ENCODE peak calls at places on chromosome 11, in seven cellular contexts. One of them, this sample, is unnamed.

GRCh38 chr11:70477607-70478006 is 79.3 kb downstream of the CTTN start:
- DNase-seq in psoas muscle: no peak
- DNase-seq in brain microvascular endothelial cell: no peak
- DNase-seq in lung: no peak
- DNase-seq in astrocyte of the spinal cord: no peak
- DNase-seq in dorsolateral prefrontal cortex: peak; percentile 74
- DNase-seq in retinal pigment epithelial cell: no peak
- DNase-seq in this sample: no peak

GRCh38 chr11:28981331-28981865 is 873.2 kb downstream of the METTL15 start:
- DNase-seq in psoas muscle: no peak
- DNase-seq in brain microvascular endothelial cell: peak; percentile 9
- DNase-seq in lung: no peak
- DNase-seq in astrocyte of the spinal cord: peak; percentile 26
- DNase-seq in dorsolateral prefrontal cortex: no peak
- DNase-seq in retinal pigment epithelial cell: no peak
- DNase-seq in this sample: peak; percentile 95

GRCh38 chr11:95152878-95153856 is 63.5 kb downstream of the ENDOD1 start:
- DNase-seq in psoas muscle: no peak
- DNase-seq in brain microvascular endothelial cell: no peak
- DNase-seq in lung: no peak
- DNase-seq in astrocyte of the spinal cord: no peak
- DNase-seq in dorsolateral prefrontal cortex: no peak
- DNase-seq in retinal pigment epithelial cell: no peak
- DNase-seq in this sample: no peak

GRCh38 chr11:124747406-124748099 is 4.5 kb downstream of the VSIG2 start:
- DNase-seq in psoas muscle: no peak
- DNase-seq in brain microvascular endothelial cell: no peak
- DNase-seq in lung: no peak
- DNase-seq in astrocyte of the spinal cord: no peak
- DNase-seq in dorsolateral prefrontal cortex: no peak
- DNase-seq in retinal pigment epithelial cell: no peak
- DNase-seq in this sample: no peak

GRCh38 chr11:97938789-97939188 is 1082.0 kb upstream of the CNTN5 start:
- DNase-seq in psoas muscle: no peak
- DNase-seq in brain microvascular endothelial cell: no peak
- DNase-seq in lung: no peak
- DNase-seq in astrocyte of the spinal cord: no peak
- DNase-seq in dorsolateral prefrontal cortex: no peak
- DNase-seq in retinal pigment epithelial cell: peak; percentile 5
- DNase-seq in this sample: no peak

GRCh38 chr11:83573097-83573496 is 286.9 kb upstream of the CCDC90B start:
- DNase-seq in psoas muscle: no peak
- DNase-seq in brain microvascular endothelial cell: no peak
- DNase-seq in lung: no peak
- DNase-seq in astrocyte of the spinal cord: no peak
- DNase-seq in dorsolateral prefrontal cortex: no peak
- DNase-seq in retinal pigment epithelial cell: peak; percentile 72
- DNase-seq in this sample: no peak

GRCh38 chr11:58127350-58127749 is 2.0 kb upstream of the OR9I1 start:
- DNase-seq in psoas muscle: no peak
- DNase-seq in brain microvascular endothelial cell: no peak
- DNase-seq in lung: no peak
- DNase-seq in astrocyte of the spinal cord: no peak
- DNase-seq in dorsolateral prefrontal cortex: peak; percentile 40
- DNase-seq in retinal pigment epithelial cell: no peak
- DNase-seq in this sample: no peak

GRCh38 chr11:14308114-14308896 is 50.7 kb downstream of the RRAS2 start:
- DNase-seq in psoas muscle: no peak
- DNase-seq in brain microvascular endothelial cell: peak; percentile 38
- DNase-seq in lung: no peak
- DNase-seq in astrocyte of the spinal cord: peak; percentile 56
- DNase-seq in dorsolateral prefrontal cortex: no peak
- DNase-seq in retinal pigment epithelial cell: peak; percentile 38
- DNase-seq in this sample: peak; percentile 67

GRCh38 chr11:44978961-44979331 is 28.3 kb upstream of the TP53I11 start:
- DNase-seq in psoas muscle: no peak
- DNase-seq in brain microvascular endothelial cell: no peak
- DNase-seq in lung: peak; percentile 71
- DNase-seq in astrocyte of the spinal cord: no peak
- DNase-seq in dorsolateral prefrontal cortex: no peak
- DNase-seq in retinal pigment epithelial cell: no peak
- DNase-seq in this sample: no peak

GRCh38 chr11:2519879-2520735 is 75.3 kb downstream of the KCNQ1 start:
- DNase-seq in psoas muscle: peak; percentile 35
- DNase-seq in brain microvascular endothelial cell: no peak
- DNase-seq in lung: no peak
- DNase-seq in astrocyte of the spinal cord: no peak
- DNase-seq in dorsolateral prefrontal cortex: peak; percentile 30
- DNase-seq in retinal pigment epithelial cell: no peak
- DNase-seq in this sample: no peak

GRCh38 chr11:102722804-102723203 is 1.9 kb downstream of the MMP8 start:
- DNase-seq in psoas muscle: no peak
- DNase-seq in brain microvascular endothelial cell: no peak
- DNase-seq in lung: no peak
- DNase-seq in astrocyte of the spinal cord: no peak
- DNase-seq in dorsolateral prefrontal cortex: no peak
- DNase-seq in retinal pigment epithelial cell: no peak
- DNase-seq in this sample: no peak

GRCh38 chr11:130315354-130315970 is 745 bp upstream of the ZBTB44 start:
- DNase-seq in psoas muscle: peak; percentile 57
- DNase-seq in brain microvascular endothelial cell: no peak
- DNase-seq in lung: peak; percentile 54
- DNase-seq in astrocyte of the spinal cord: no peak
- DNase-seq in dorsolateral prefrontal cortex: no peak
- DNase-seq in retinal pigment epithelial cell: no peak
- DNase-seq in this sample: no peak

GRCh38 chr11:122235615-122236014 is 119.6 kb upstream of the BLID start:
- DNase-seq in psoas muscle: peak; percentile 84
- DNase-seq in brain microvascular endothelial cell: peak; percentile 33
- DNase-seq in lung: peak; percentile 40
- DNase-seq in astrocyte of the spinal cord: peak; percentile 88
- DNase-seq in dorsolateral prefrontal cortex: no peak
- DNase-seq in retinal pigment epithelial cell: peak; percentile 9
- DNase-seq in this sample: no peak

GRCh38 chr11:57680552-57680874 is 12.6 kb downstream of the ZDHHC5 start:
- DNase-seq in psoas muscle: no peak
- DNase-seq in brain microvascular endothelial cell: peak; percentile 6
- DNase-seq in lung: no peak
- DNase-seq in astrocyte of the spinal cord: no peak
- DNase-seq in dorsolateral prefrontal cortex: no peak
- DNase-seq in retinal pigment epithelial cell: no peak
- DNase-seq in this sample: peak; percentile 45

GRCh38 chr11:106828576-106828975 is 189.7 kb downstream of the GUCY1A2 start:
- DNase-seq in psoas muscle: no peak
- DNase-seq in brain microvascular endothelial cell: peak; percentile 0
- DNase-seq in lung: no peak
- DNase-seq in astrocyte of the spinal cord: no peak
- DNase-seq in dorsolateral prefrontal cortex: no peak
- DNase-seq in retinal pigment epithelial cell: peak; percentile 57
- DNase-seq in this sample: no peak

GRCh38 chr11:87173185-87174039 is 135.7 kb downstream of the TMEM135 start:
- DNase-seq in psoas muscle: no peak
- DNase-seq in brain microvascular endothelial cell: peak; percentile 36
- DNase-seq in lung: no peak
- DNase-seq in astrocyte of the spinal cord: peak; percentile 78
- DNase-seq in dorsolateral prefrontal cortex: no peak
- DNase-seq in retinal pigment epithelial cell: peak; percentile 50
- DNase-seq in this sample: peak; percentile 94

GRCh38 chr11:132114185-132114584 is 743.8 kb downstream of the NTM start:
- DNase-seq in psoas muscle: no peak
- DNase-seq in brain microvascular endothelial cell: no peak
- DNase-seq in lung: no peak
- DNase-seq in astrocyte of the spinal cord: no peak
- DNase-seq in dorsolateral prefrontal cortex: peak; percentile 54
- DNase-seq in retinal pigment epithelial cell: no peak
- DNase-seq in this sample: peak; percentile 62

GRCh38 chr11:94457118-94458029 is 36.3 kb downstream of the MRE11 start:
- DNase-seq in psoas muscle: no peak
- DNase-seq in brain microvascular endothelial cell: peak; percentile 7
- DNase-seq in lung: no peak
- DNase-seq in astrocyte of the spinal cord: no peak
- DNase-seq in dorsolateral prefrontal cortex: no peak
- DNase-seq in retinal pigment epithelial cell: no peak
- DNase-seq in this sample: no peak

GRCh38 chr11:112292785-112293407 is 32.2 kb upstream of the PLET1 start:
- DNase-seq in psoas muscle: peak; percentile 66
- DNase-seq in brain microvascular endothelial cell: peak; percentile 81
- DNase-seq in lung: peak; percentile 67
- DNase-seq in astrocyte of the spinal cord: peak; percentile 89
- DNase-seq in dorsolateral prefrontal cortex: no peak
- DNase-seq in retinal pigment epithelial cell: peak; percentile 96
- DNase-seq in this sample: peak; percentile 97

GRCh38 chr11:75498556-75499255 is 27.0 kb downstream of the GDPD5 start:
- DNase-seq in psoas muscle: peak; percentile 46
- DNase-seq in brain microvascular endothelial cell: no peak
- DNase-seq in lung: no peak
- DNase-seq in astrocyte of the spinal cord: no peak
- DNase-seq in dorsolateral prefrontal cortex: no peak
- DNase-seq in retinal pigment epithelial cell: no peak
- DNase-seq in this sample: no peak

GRCh38 chr11:34650528-34650927 is 29.6 kb downstream of the EHF start:
- DNase-seq in psoas muscle: no peak
- DNase-seq in brain microvascular endothelial cell: no peak
- DNase-seq in lung: peak; percentile 65
- DNase-seq in astrocyte of the spinal cord: peak; percentile 66
- DNase-seq in dorsolateral prefrontal cortex: no peak
- DNase-seq in retinal pigment epithelial cell: no peak
- DNase-seq in this sample: peak; percentile 52

GRCh38 chr11:67051945-67052488 is 4.6 kb upstream of the RHOD start:
- DNase-seq in psoas muscle: no peak
- DNase-seq in brain microvascular endothelial cell: no peak
- DNase-seq in lung: no peak
- DNase-seq in astrocyte of the spinal cord: no peak
- DNase-seq in dorsolateral prefrontal cortex: no peak
- DNase-seq in retinal pigment epithelial cell: no peak
- DNase-seq in this sample: no peak

GRCh38 chr11:67033661-67034166 is 10.8 kb downstream of the SYT12 start:
- DNase-seq in psoas muscle: no peak
- DNase-seq in brain microvascular endothelial cell: peak; percentile 94
- DNase-seq in lung: no peak
- DNase-seq in astrocyte of the spinal cord: peak; percentile 96
- DNase-seq in dorsolateral prefrontal cortex: peak; percentile 67
- DNase-seq in retinal pigment epithelial cell: no peak
- DNase-seq in this sample: peak; percentile 80

GRCh38 chr11:8365542-8365941 is 101.9 kb upstream of the LMO1 start:
- DNase-seq in psoas muscle: no peak
- DNase-seq in brain microvascular endothelial cell: no peak
- DNase-seq in lung: no peak
- DNase-seq in astrocyte of the spinal cord: no peak
- DNase-seq in dorsolateral prefrontal cortex: no peak
- DNase-seq in retinal pigment epithelial cell: no peak
- DNase-seq in this sample: peak; percentile 9

GRCh38 chr11:34145847-34146381 is 40.5 kb downstream of the NAT10 start:
- DNase-seq in psoas muscle: no peak
- DNase-seq in brain microvascular endothelial cell: no peak
- DNase-seq in lung: no peak
- DNase-seq in astrocyte of the spinal cord: no peak
- DNase-seq in dorsolateral prefrontal cortex: no peak
- DNase-seq in retinal pigment epithelial cell: no peak
- DNase-seq in this sample: no peak

GRCh38 chr11:12995211-12995610 is 13.9 kb upstream of the RASSF10 start:
- DNase-seq in psoas muscle: no peak
- DNase-seq in brain microvascular endothelial cell: no peak
- DNase-seq in lung: no peak
- DNase-seq in astrocyte of the spinal cord: no peak
- DNase-seq in dorsolateral prefrontal cortex: no peak
- DNase-seq in retinal pigment epithelial cell: no peak
- DNase-seq in this sample: no peak

GRCh38 chr11:107882095-107882820 is 23.7 kb upstream of the SLC35F2 start:
- DNase-seq in psoas muscle: no peak
- DNase-seq in brain microvascular endothelial cell: no peak
- DNase-seq in lung: no peak
- DNase-seq in astrocyte of the spinal cord: no peak
- DNase-seq in dorsolateral prefrontal cortex: no peak
- DNase-seq in retinal pigment epithelial cell: no peak
- DNase-seq in this sample: no peak

GRCh38 chr11:61952882-61953281 is 2.7 kb downstream of the BEST1 start:
- DNase-seq in psoas muscle: no peak
- DNase-seq in brain microvascular endothelial cell: no peak
- DNase-seq in lung: no peak
- DNase-seq in astrocyte of the spinal cord: no peak
- DNase-seq in dorsolateral prefrontal cortex: no peak
- DNase-seq in retinal pigment epithelial cell: no peak
- DNase-seq in this sample: no peak
- TF ChIP-seq CTCF in psoas muscle: no peak
- TF ChIP-seq CTCF in brain microvascular endothelial cell: no peak
- TF ChIP-seq CTCF in lung: no peak
- TF ChIP-seq CTCF in astrocyte of the spinal cord: no peak
- TF ChIP-seq CTCF in dorsolateral prefrontal cortex: no peak
- TF ChIP-seq CTCF in retinal pigment epithelial cell: no peak
- TF ChIP-seq CTCF in this sample: no peak

GRCh38 chr11:117204283-117205080 is 5.3 kb downstream of the TAGLN start:
- DNase-seq in psoas muscle: no peak
- DNase-seq in brain microvascular endothelial cell: no peak
- DNase-seq in lung: no peak
- DNase-seq in astrocyte of the spinal cord: no peak
- DNase-seq in dorsolateral prefrontal cortex: no peak
- DNase-seq in retinal pigment epithelial cell: no peak
- DNase-seq in this sample: no peak
- H3K4me3 ChIP-seq in psoas muscle: peak overlapping the region; percentile 58
- H3K4me3 ChIP-seq in brain microvascular endothelial cell: no peak overlapping the region
- H3K4me3 ChIP-seq in lung: no peak overlapping the region
- H3K4me3 ChIP-seq in astrocyte of the spinal cord: no peak overlapping the region
- H3K4me3 ChIP-seq in dorsolateral prefrontal cortex: no peak overlapping the region
- H3K4me3 ChIP-seq in retinal pigment epithelial cell: no peak overlapping the region
- H3K4me3 ChIP-seq in this sample: no peak overlapping the region

GRCh38 chr11:20353829-20354434 is 9.6 kb upstream of the HTATIP2 start:
- DNase-seq in psoas muscle: no peak
- DNase-seq in brain microvascular endothelial cell: peak; percentile 31
- DNase-seq in lung: no peak
- DNase-seq in astrocyte of the spinal cord: peak; percentile 46
- DNase-seq in dorsolateral prefrontal cortex: peak; percentile 53
- DNase-seq in retinal pigment epithelial cell: no peak
- DNase-seq in this sample: peak; percentile 38
- TF ChIP-seq CTCF in psoas muscle: peak; percentile 80
- TF ChIP-seq CTCF in brain microvascular endothelial cell: peak; percentile 91
- TF ChIP-seq CTCF in lung: peak; percentile 55
- TF ChIP-seq CTCF in astrocyte of the spinal cord: peak; percentile 89
- TF ChIP-seq CTCF in dorsolateral prefrontal cortex: peak; percentile 93
- TF ChIP-seq CTCF in retinal pigment epithelial cell: peak; percentile 90
- TF ChIP-seq CTCF in this sample: peak; percentile 85

DNA sequence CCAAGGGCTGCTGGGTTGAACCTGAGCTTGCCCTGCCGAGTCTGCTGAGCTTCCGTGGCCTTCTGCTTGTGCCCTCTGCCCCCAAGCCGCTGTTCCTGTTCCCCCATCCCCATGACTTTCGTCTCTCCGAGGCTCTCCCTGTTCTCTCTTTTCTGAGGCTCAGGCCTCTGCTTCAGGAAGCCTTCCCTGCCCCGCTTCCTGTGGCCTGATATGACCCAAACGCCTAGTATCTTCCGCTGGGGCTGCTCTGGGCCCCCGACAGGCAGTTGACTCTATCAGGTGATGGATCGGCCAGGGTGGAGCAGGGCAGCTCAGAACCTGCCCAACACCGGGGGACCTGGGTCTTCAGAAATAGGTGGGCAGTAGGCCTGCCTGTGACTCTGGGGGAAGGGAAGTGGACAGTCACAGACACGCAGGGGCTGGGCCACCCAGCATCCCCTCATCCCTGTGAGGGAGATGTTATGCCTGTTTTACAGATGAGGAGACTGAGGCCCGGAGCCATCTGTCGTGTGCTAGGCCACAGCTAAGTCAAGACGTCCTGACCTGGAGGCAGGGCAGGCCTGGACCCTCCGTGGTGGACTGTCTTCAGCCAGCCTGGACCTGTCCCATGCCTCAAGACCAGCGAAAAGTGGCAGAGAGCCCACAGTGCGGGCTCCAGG is 16.3 kb downstream of the BAD start:
- DNase-seq in psoas muscle: peak; percentile 77
- DNase-seq in brain microvascular endothelial cell: no peak
- DNase-seq in lung: no peak
- DNase-seq in astrocyte of the spinal cord: no peak
- DNase-seq in dorsolateral prefrontal cortex: no peak
- DNase-seq in retinal pigment epithelial cell: no peak
- DNase-seq in this sample: no peak
- H3K4me3 ChIP-seq in psoas muscle: peak overlapping the region; percentile 83
- H3K4me3 ChIP-seq in brain microvascular endothelial cell: no peak overlapping the region
- H3K4me3 ChIP-seq in lung: no peak overlapping the region
- H3K4me3 ChIP-seq in astrocyte of the spinal cord: no peak overlapping the region
- H3K4me3 ChIP-seq in dorsolateral prefrontal cortex: peak overlapping the region; percentile 77
- H3K4me3 ChIP-seq in retinal pigment epithelial cell: no peak overlapping the region
- H3K4me3 ChIP-seq in this sample: no peak overlapping the region

This sample was measured in A673.